ENCODE peak calls at places on chromosomes 13 and 19, in four cellular contexts. T is K562, H is WTC11, F is HepG2. R is an unnamed sample.

GRCh38 chr13:95787356-95788099 is 110.6 kb downstream of the DNAJC3 start:
- DNase-seq in F (no peak), H (no peak), T (no peak), R (no peak)

GRCh38 chr13:94351292-94352000 is 128.0 kb downstream of the DCT start:
- DNase-seq in T (no peak), H (no peak), F (no peak), R (no peak)

GRCh38 chr19:27767234-27767633 is 1445.7 kb downstream of the UQCRFS1 start:
- DNase-seq in T (no peak), F (no peak), H (no peak), R (no peak)

GRCh38 chr13:105278797-105279425 is 1256.6 kb downstream of the EFNB2 start:
- DNase-seq in F (no peak), H (peak; percentile 13), T (no peak), R (no peak)

GRCh38 chr13:71218960-71219359 is 648.0 kb downstream of the DACH1 start:
- DNase-seq in T (no peak), F (peak; percentile 7), H (peak; percentile 11), R (peak; percentile 60)

GRCh38 chr19:17049711-17050280 is 23.2 kb upstream of the CPAMD8 start:
- DNase-seq in F (no peak), H (no peak), T (no peak), R (no peak)

GRCh38 chr13:50757021-50757420 is 86.5 kb downstream of the DLEU7 start:
- DNase-seq in H (no peak), F (no peak), T (no peak), R (no peak)

GRCh38 chr13:50291611-50292010 is 276.4 kb downstream of the KCNRG start:
- DNase-seq in F (no peak), H (no peak), T (no peak), R (no peak)

GRCh38 chr13:110250258-110250891 is 56.6 kb downstream of the COL4A1 start:
- DNase-seq in H (no peak), F (no peak), T (no peak), R (no peak)

GRCh38 chr13:102584423-102584822 is 12.4 kb upstream of the TPP2 start:
- DNase-seq in T (no peak), H (no peak), F (no peak), R (no peak)

GRCh38 chr19:34963531-34964406 is at the start of gene ZNF792:
- DNase-seq in F (peak; percentile 56), H (peak; percentile 82), T (peak; percentile 82), R (peak; percentile 75)

GRCh38 chr19:13637664-13638063 is 126.7 kb upstream of the MRI1 start:
- DNase-seq in H (no peak), T (no peak), F (no peak), R (no peak)

GRCh38 chr13:84362777-84363176 is 480.5 kb upstream of the SLITRK1 start:
- DNase-seq in T (no peak), F (no peak), H (no peak), R (no peak)
- TF ChIP-seq SP1 in T (no peak), F (no peak), H (no peak), R (no peak)

GRCh38 chr13:100140441-100140840 is 51.5 kb downstream of the PCCA start:
- DNase-seq in T (no peak), H (no peak), F (no peak), R (no peak)
- TF ChIP-seq ELF4 in T (no peak), H (no peak), F (no peak), R (no peak)

GRCh38 chr13:66562054-66562453 is 668.1 kb downstream of the PCDH9 start:
- DNase-seq in H (no peak), F (no peak), T (no peak), R (no peak)
- TF ChIP-seq SP1 in H (no peak), F (no peak), T (no peak), R (no peak)

DNA sequence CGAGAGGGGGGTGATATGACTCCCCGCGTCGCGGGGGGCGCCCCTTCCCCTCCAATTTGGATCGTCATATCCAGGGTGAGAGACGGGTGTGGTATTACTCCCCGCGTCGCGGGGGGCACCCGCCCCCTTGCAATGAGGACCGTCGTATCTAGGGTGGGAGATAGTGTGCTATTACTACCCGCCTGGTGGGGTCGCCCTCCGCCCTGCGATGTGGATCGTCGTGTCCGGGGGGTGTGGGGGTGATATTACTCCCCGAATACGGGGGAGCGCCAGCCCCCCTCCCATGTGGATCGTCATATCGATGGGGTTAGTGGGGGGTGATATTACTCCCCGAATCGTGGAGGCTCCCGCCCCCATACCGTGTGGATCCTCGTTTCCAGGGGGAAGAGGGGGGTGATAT is 29.2 kb upstream of the RGCC start:
- DNase-seq in T (no peak), F (no peak), H (peak; percentile 60), R (no peak)
- TF ChIP-seq ELF4 in T (no peak), F (no peak), H (no peak), R (no peak)

DNA sequence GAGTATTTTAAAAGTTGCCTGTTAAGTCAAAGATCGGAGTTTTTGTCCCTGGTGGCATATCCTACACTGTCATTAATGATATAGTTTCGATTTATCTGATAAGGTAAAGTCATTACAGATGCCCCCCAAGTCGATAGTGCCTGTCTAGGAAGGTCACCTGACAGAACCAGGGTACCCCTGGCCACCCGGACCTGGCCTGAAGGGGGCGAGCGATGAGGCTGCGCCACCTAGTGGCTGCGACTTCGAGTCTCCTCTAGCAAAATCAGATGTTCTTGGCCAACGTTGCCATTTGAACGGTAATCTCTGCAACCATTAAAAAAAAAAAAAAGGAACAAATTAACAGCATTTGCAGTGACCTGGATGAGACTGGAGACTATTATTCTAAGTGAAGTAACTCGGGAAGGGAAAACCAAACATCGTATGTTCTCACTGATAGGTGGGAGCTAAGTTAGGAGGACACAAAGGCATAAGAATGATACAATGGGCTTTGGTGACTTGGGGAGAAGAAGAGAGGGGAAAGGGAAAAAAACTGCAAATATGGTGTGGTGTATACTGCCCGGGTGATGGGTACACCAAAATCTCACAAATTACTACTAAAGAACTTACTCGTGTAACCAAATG is 565.1 kb downstream of the LIG4 start:
- DNase-seq in H (peak; percentile 83), T (peak; percentile 12), F (peak; percentile 16), R (peak; percentile 14)
- TF ChIP-seq SP1 in H (no peak), T (no peak), F (no peak), R (no peak)

DNA sequence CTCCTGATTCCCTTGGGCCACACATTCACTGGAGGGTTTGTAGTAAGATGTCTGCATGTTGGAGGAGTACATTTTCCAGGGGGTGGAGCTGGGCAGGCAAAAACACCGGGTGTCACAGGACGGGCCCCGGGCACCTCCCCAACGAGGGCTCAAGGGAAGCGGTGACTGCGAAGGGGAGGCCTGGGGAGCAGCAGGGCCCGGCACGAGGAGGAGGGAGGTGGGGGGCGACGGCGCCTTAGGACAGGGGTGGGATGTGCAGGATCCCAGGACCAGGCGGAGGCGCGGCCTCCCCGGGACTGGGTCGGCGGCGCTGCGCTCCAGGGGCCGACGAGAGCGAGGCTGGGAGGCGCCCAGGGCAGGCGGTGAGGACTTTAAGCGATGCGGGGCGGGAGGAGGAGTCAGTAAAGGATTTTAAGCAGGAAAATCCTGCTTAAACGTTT is 501 bp downstream of the ZNF160 start:
- DNase-seq in T (peak; percentile 57), H (peak; percentile 27), F (no peak), R (no peak)
- TF ChIP-seq ELF4 in T (no peak), H (no peak), F (no peak), R (no peak)

GRCh38 chr19:40190891-40191835 is at the start of gene MAP3K10:
- DNase-seq in H (peak; percentile 68), T (peak; percentile 87), F (peak; percentile 53), R (peak; percentile 84)

GRCh38 chr19:40198272-40198990 is 7.2 kb downstream of the MAP3K10 start:
- DNase-seq in T (no peak), H (no peak), F (no peak), R (no peak)

GRCh38 chr19:40192758-40193586 is 1.7 kb downstream of the MAP3K10 start:
- DNase-seq in H (no peak), T (peak; percentile 2), F (no peak), R (no peak)

GRCh38 chr19:40191836-40192646 is 815 bp downstream of the MAP3K10 start:
- DNase-seq in T (peak; percentile 83), F (no peak), H (peak; percentile 81), R (peak; percentile 59)

GRCh38 chr19:40193587-40193849 is 2.3 kb downstream of the MAP3K10 start:
- DNase-seq in F (no peak), T (no peak), H (no peak), R (no peak)
- TF ChIP-seq SP1 in F (no peak), T (no peak), H (no peak), R (no peak)

R was measured in HEK293T.